ENCODE peak calls at places on chromosome 4, in five cellular contexts. A, G, C, V and Y are unnamed samples.

GRCh38 chr4:126762651-126763247 is 870.0 kb upstream of the INTU start:
- DNase-seq in C (no peak), V (no peak), G (no peak), A (no peak), Y (no peak)

GRCh38 chr4:186297013-186297645 is 31.1 kb downstream of the F11 start:
- DNase-seq in V (no peak), C (no peak), A (no peak), G (no peak), Y (no peak)

GRCh38 chr4:26452565-26453531 is 37.4 kb downstream of the CCKAR start:
- DNase-seq in A (no peak), C (no peak), V (no peak), G (no peak), Y (no peak)

GRCh38 chr4:72629540-72629939 is 60.5 kb upstream of the ADAMTS3 start:
- DNase-seq in C (no peak), G (no peak), A (no peak), V (no peak), Y (no peak)

GRCh38 chr4:67704843-67705242 is 3.9 kb upstream of the UBA6 start:
- DNase-seq in G (no peak), C (no peak), V (no peak), A (no peak), Y (no peak)

GRCh38 chr4:10093801-10094552 is 22.6 kb downstream of the WDR1 start:
- DNase-seq in G (no peak), V (no peak), A (no peak), C (no peak), Y (no peak)

GRCh38 chr4:54400802-54401201 is 171.7 kb downstream of the PDGFRA start:
- DNase-seq in V (no peak), A (peak; percentile 25), G (no peak), C (no peak), Y (no peak)

GRCh38 chr4:39658756-39659155 is 20.1 kb upstream of the SMIM14 start:
- DNase-seq in G (no peak), V (no peak), A (no peak), C (no peak), Y (no peak)

GRCh38 chr4:166042510-166043055 is 169.5 kb downstream of the TLL1 start:
- DNase-seq in A (no peak), C (no peak), G (no peak), V (no peak), Y (no peak)

DNA sequence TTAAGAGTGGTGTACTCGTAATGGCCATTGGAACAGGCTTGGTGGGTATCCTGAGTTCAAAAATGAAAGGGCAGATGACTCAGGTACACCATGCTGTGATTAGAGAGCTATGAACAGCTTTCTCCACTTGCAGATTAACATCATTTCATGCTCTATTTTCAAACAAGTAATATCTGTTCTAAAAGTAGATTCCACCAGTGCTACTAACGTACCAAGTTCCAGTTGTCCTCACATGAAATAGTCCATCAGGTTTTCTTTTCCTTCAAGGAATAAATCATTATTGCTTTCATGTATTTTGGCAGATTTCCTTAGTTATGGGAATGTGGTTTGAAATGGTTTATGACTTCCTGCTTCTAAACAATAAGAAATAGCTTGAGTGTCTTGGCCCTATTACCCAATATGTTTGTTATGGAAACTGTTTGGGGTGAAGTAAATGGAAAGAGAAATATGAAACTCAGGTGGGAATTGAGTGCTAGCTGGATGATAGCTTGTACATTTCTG is 49.9 kb downstream of the PCDH7 start:
- DNase-seq in A (no peak), V (no peak), G (no peak), C (no peak), Y (no peak)
- TF ChIP-seq POLR2A in A (no peak), V (no peak), G (no peak), C (no peak), Y (no peak)

GRCh38 chr4:7103599-7104365 is 35.9 kb upstream of the GRPEL1 start:
- DNase-seq in A (peak; percentile 69), V (peak; percentile 86), G (no peak), C (peak; percentile 91), Y (peak; percentile 91)
- H3K27ac ChIP-seq in A (no peak overlapping the region), V (peak overlapping the region; percentile 69), G (peak overlapping the region; percentile 73), C (peak overlapping the region; percentile 83), Y (peak overlapping the region; percentile 73)

GRCh38 chr4:168839758-168840385 is 170.2 kb downstream of the CBR4 start:
- DNase-seq in C (no peak), A (peak; percentile 43), V (no peak), G (no peak), Y (no peak)

GRCh38 chr4:168842186-168842585 is 167.9 kb downstream of the CBR4 start:
- DNase-seq in A (no peak), V (no peak), G (no peak), C (no peak), Y (no peak)

GRCh38 chr4:168841682-168842019 is 168.4 kb downstream of the CBR4 start:
- DNase-seq in C (no peak), G (no peak), A (no peak), V (no peak), Y (no peak)

GRCh38 chr4:168840988-168841681 is 168.9 kb downstream of the CBR4 start:
- DNase-seq in A (no peak), G (no peak), V (no peak), C (no peak), Y (no peak)

GRCh38 chr4:168840386-168840763 is 169.7 kb downstream of the CBR4 start:
- DNase-seq in C (no peak), A (no peak), V (no peak), G (no peak), Y (no peak)
- H3K4me1 ChIP-seq in C (no peaks in the 10 kb centered on the region), A (peaks cover 55% of the 10 kb centered on the region), V (peaks cover 7% of the 10 kb centered on the region), G (peaks cover 7% of the 10 kb centered on the region), Y (no peaks in the 10 kb centered on the region)

GRCh38 chr4:24915121-24915922 is 2.5 kb upstream of the CCDC149 start:
- DNase-seq in A (no peak), V (no peak), C (no peak), G (no peak), Y (no peak)

GRCh38 chr4:24913099-24913445 is 230 bp upstream of the CCDC149 start:
- DNase-seq in A (peak; percentile 9), G (no peak), V (no peak), C (no peak), Y (no peak)

GRCh38 chr4:24914460-24914859 is 1.6 kb upstream of the CCDC149 start:
- DNase-seq in G (no peak), C (no peak), V (no peak), A (no peak), Y (no peak)

GRCh38 chr4:24910504-24910903 is 2.3 kb downstream of the CCDC149 start:
- DNase-seq in C (no peak), G (no peak), A (no peak), V (no peak), Y (no peak)

GRCh38 chr4:24912252-24913098 is at the start of gene CCDC149:
- DNase-seq in G (no peak), A (peak; percentile 69), C (peak; percentile 84), V (peak; percentile 93), Y (no peak)
- TF ChIP-seq POLR2A in G (peak; percentile 48), A (peak; percentile 49), C (no peak), V (peak; percentile 87), Y (peak; percentile 24)

DNA sequence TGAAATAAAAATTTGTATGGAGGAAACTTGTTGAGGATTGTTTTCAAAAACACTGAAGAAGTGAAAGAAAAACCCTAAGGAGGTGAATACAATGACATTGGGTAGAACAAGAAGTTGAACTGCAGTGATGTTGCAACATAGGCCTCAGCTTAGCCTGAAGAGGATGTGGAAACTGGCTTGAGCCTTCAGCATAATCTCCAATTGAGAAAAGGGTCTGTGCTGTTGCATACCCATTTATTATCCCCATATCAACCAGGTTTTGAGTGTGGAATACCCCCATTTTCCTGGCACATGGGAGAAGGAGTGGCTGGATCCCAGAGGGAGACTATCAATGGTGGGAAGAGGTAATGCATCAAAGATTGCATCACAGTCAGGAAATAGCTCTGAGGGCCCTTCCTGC is 695.0 kb upstream of the HS3ST1 start:
- DNase-seq in C (no peak), G (no peak), A (no peak), V (no peak), Y (no peak)
- H3K27ac ChIP-seq in C (no peak overlapping the region), G (no peak overlapping the region), A (no peak overlapping the region), V (no peak overlapping the region), Y (no peak overlapping the region)

GRCh38 chr4:168639914-168640313 is 143.1 kb downstream of the PALLD start:
- DNase-seq in V (no peak), G (no peak), C (no peak), A (no peak), Y (no peak)

GRCh38 chr4:168643083-168643795 is 146.4 kb downstream of the PALLD start:
- DNase-seq in V (no peak), G (no peak), A (no peak), C (no peak), Y (no peak)

GRCh38 chr4:168645933-168646768 is 149.3 kb downstream of the PALLD start:
- DNase-seq in A (no peak), C (no peak), G (no peak), V (no peak), Y (no peak)

GRCh38 chr4:168641811-168642140 is 144.9 kb downstream of the PALLD start:
- DNase-seq in V (no peak), A (no peak), G (no peak), C (no peak), Y (no peak)

GRCh38 chr4:168643796-168644159 is 146.9 kb downstream of the PALLD start:
- DNase-seq in V (no peak), A (no peak), G (no peak), C (no peak), Y (no peak)
- H3K4me1 ChIP-seq in V (no peaks in the 10 kb centered on the region), A (no peaks in the 10 kb centered on the region), G (no peaks in the 10 kb centered on the region), C (no peaks in the 10 kb centered on the region), Y (peaks cover 6% of the 10 kb centered on the region)